ENCODE peak calls at places on chromosomes 12 and 14, in nine cellular contexts. M is germinal center; J is activated CD4-positive, alpha-beta T cell treated with anti-CD3 and anti-CD28 coated beads, Interleukin-2, amount 10 ng/mL, durations not matched to agents 7 days and 5 days; T is HEK293T; K is amygdala; B is activated T-cell treated with anti-CD3 and anti-CD28 coated beads for 1 hour; W is T-cell; A is activated CD8-positive, alpha-beta memory T cell treated with anti-CD3 and anti-CD28 coated beads for 48 hours; P is cardiac muscle cell. U is an unnamed sample.

GRCh38 chr14:73903028-73903427 is 16.4 kb downstream of the ZNF410 start:
- DNase-seq in M (no peak), J (no peak), T (no peak), K (no peak), B (no peak), W (no peak), A (no peak), P (no peak), U (no peak)

GRCh38 chr12:113403435-113404415 is at the start of gene SDS:
- DNase-seq in M (no peak), J (no peak), T (no peak), K (peak), B (no peak), W (no peak), A (no peak), P (no peak), U (no peak)

GRCh38 chr12:122834921-122835692 is at the start of gene HIP1R:
- DNase-seq in M (peak), J (peak), T (peak), K (peak), B (peak), W (peak), A (peak), P (peak), U (no peak)

GRCh38 chr12:40254455-40255085 is 29.8 kb downstream of the LRRK2 start:
- DNase-seq in M (no peak), J (no peak), T (no peak), K (no peak), B (no peak), W (no peak), A (no peak), P (no peak), U (no peak)

GRCh38 chr12:80472912-80473500 is 29.0 kb downstream of the PTPRQ start:
- DNase-seq in M (peak), J (no peak), T (peak), K (no peak), B (no peak), W (no peak), A (no peak), P (peak), U (peak)

GRCh38 chr12:95882080-95882479 is 23.3 kb downstream of the SNRPF start:
- DNase-seq in M (no peak), J (no peak), T (no peak), K (no peak), B (no peak), W (no peak), A (no peak), P (no peak), U (no peak)

GRCh38 chr14:78007160-78007559 is 163.0 kb upstream of the NRXN3 start:
- DNase-seq in M (no peak), J (no peak), T (no peak), K (no peak), B (no peak), W (no peak), A (no peak), P (no peak), U (no peak)

GRCh38 chr12:47504775-47505446 is 200.9 kb downstream of the RPAP3 start:
- DNase-seq in M (no peak), J (no peak), T (no peak), K (no peak), B (no peak), W (no peak), A (no peak), P (no peak), U (peak)

GRCh38 chr12:110649341-110649847 is 35.5 kb downstream of the TCTN1 start:
- DNase-seq in M (no peak), J (no peak), T (no peak), K (no peak), B (no peak), W (no peak), A (no peak), P (no peak), U (no peak)

GRCh38 chr12:84920331-84920730 is 7.7 kb upstream of the SLC6A15 start:
- DNase-seq in M (no peak), J (no peak), T (no peak), K (no peak), B (no peak), W (no peak), A (no peak), P (no peak), U (no peak)

GRCh38 chr14:91511014-91511466 is 930 bp upstream of the PPP4R3A start:
- DNase-seq in M (no peak), J (no peak), T (no peak), K (no peak), B (no peak), W (no peak), A (no peak), P (no peak), U (no peak)

GRCh38 chr12:96197503-96198272 is 3.5 kb downstream of the ELK3 start:
- DNase-seq in M (no peak), J (no peak), T (no peak), K (no peak), B (no peak), W (no peak), A (no peak), P (no peak), U (no peak)

GRCh38 chr12:32098112-32098511 is 8.5 kb upstream of the BICD1 start:
- DNase-seq in M (no peak), J (no peak), T (no peak), K (no peak), B (no peak), W (no peak), A (no peak), P (no peak), U (peak)

GRCh38 chr12:7035464-7035863 is 17.2 kb upstream of the LPCAT3 start:
- DNase-seq in M (no peak), J (no peak), T (no peak), K (no peak), B (no peak), W (no peak), A (no peak), P (no peak), U (no peak)

GRCh38 chr12:103503546-103504480 is 8.0 kb upstream of the C12orf42 start:
- DNase-seq in M (peak), J (peak), T (peak), K (no peak), B (peak), W (peak), A (no peak), P (peak), U (peak)

GRCh38 chr14:42884100-42884499 is 1277.4 kb downstream of the LRFN5 start:
- DNase-seq in M (no peak), J (no peak), T (no peak), K (no peak), B (no peak), W (no peak), A (no peak), P (no peak), U (no peak)

GRCh38 chr14:98498019-98498885 is 773.7 kb downstream of the BCL11B start:
- DNase-seq in M (no peak), J (no peak), T (no peak), K (no peak), B (no peak), W (no peak), A (no peak), P (no peak), U (no peak)

GRCh38 chr14:44961151-44961729 is 507 bp downstream of the KLHL28 start:
- DNase-seq in M (peak), J (peak), T (peak), K (peak), B (peak), W (peak), A (peak), P (peak), U (peak)

GRCh38 chr14:99910337-99911268 is 117.4 kb downstream of the EML1 start:
- DNase-seq in M (no peak), J (no peak), T (no peak), K (no peak), B (no peak), W (no peak), A (no peak), P (no peak), U (no peak)

GRCh38 chr14:28254768-28255167 is 511.8 kb upstream of the FOXG1 start:
- DNase-seq in M (no peak), J (no peak), T (no peak), K (no peak), B (no peak), W (no peak), A (no peak), P (no peak), U (no peak)

GRCh38 chr14:55142466-55142865 is 13.4 kb downstream of the LGALS3 start:
- DNase-seq in M (no peak), J (no peak), T (no peak), K (no peak), B (no peak), W (no peak), A (no peak), P (no peak), U (no peak)

GRCh38 chr14:73753043-73753886 is 39.1 kb upstream of the PNMA1 start:
- DNase-seq in M (no peak), J (no peak), T (no peak), K (no peak), B (no peak), W (peak), A (no peak), P (peak), U (no peak)

GRCh38 chr12:104578453-104578852 is 121.7 kb downstream of the CHST11 start:
- DNase-seq in M (no peak), J (no peak), T (no peak), K (no peak), B (no peak), W (no peak), A (no peak), P (no peak), U (no peak)

GRCh38 chr12:40622246-40622838 is 69.9 kb upstream of the CNTN1 start:
- DNase-seq in M (peak), J (peak), T (peak), K (peak), B (no peak), W (no peak), A (no peak), P (peak), U (peak)

GRCh38 chr14:78227466-78228077 is 57.4 kb downstream of the NRXN3 start:
- DNase-seq in M (no peak), J (no peak), T (no peak), K (no peak), B (no peak), W (no peak), A (no peak), P (no peak), U (peak)

GRCh38 chr12:114220311-114220710 is 185.6 kb downstream of the TBX5 start:
- DNase-seq in M (no peak), J (no peak), T (no peak), K (no peak), B (no peak), W (no peak), A (no peak), P (no peak), U (no peak)

GRCh38 chr12:30836656-30837445 is 82.1 kb upstream of the CAPRIN2 start:
- DNase-seq in M (no peak), J (no peak), T (no peak), K (no peak), B (no peak), W (no peak), A (no peak), P (no peak), U (no peak)

GRCh38 chr12:51253276-51253675 is 14.7 kb downstream of the DAZAP2 start:
- DNase-seq in M (no peak), J (no peak), T (no peak), K (no peak), B (no peak), W (no peak), A (no peak), P (no peak), U (no peak)

GRCh38 chr12:23771230-23771949 is 178.1 kb downstream of the SOX5 start:
- DNase-seq in M (no peak), J (no peak), T (no peak), K (peak), B (no peak), W (no peak), A (no peak), P (no peak), U (no peak)

GRCh38 chr12:28563286-28563685 is 373.0 kb downstream of the CCDC91 start:
- DNase-seq in M (no peak), J (no peak), T (no peak), K (no peak), B (no peak), W (no peak), A (no peak), P (no peak), U (no peak)

GRCh38 chr12:109621271-109621671 is 47.7 kb downstream of the MVK start:
- DNase-seq in M (no peak), J (no peak), T (no peak), K (no peak), B (no peak), W (no peak), A (no peak), P (no peak), U (no peak)

GRCh38 chr12:121784460-121784859 is 9.0 kb downstream of the RHOF start:
- DNase-seq in M (no peak), J (no peak), T (no peak), K (no peak), B (no peak), W (no peak), A (no peak), P (no peak), U (no peak)

GRCh38 chr14:76715927-76716200 is 45.4 kb upstream of the VASH1 start:
- DNase-seq in M (no peak), J (no peak), T (no peak), K (no peak), B (no peak), W (no peak), A (no peak), P (no peak), U (no peak)

GRCh38 chr12:109710279-109710746 is 3.3 kb upstream of the FAM222A start:
- DNase-seq in M (no peak), J (no peak), T (no peak), K (no peak), B (no peak), W (no peak), A (no peak), P (no peak), U (no peak)

GRCh38 chr12:54689034-54689372 is 40.8 kb upstream of the DCD start:
- DNase-seq in M (no peak), J (no peak), T (no peak), K (no peak), B (no peak), W (no peak), A (no peak), P (no peak), U (no peak)

GRCh38 chr14:98826618-98827017 is 445.4 kb downstream of the BCL11B start:
- DNase-seq in M (no peak), J (no peak), T (no peak), K (no peak), B (no peak), W (peak), A (no peak), P (no peak), U (no peak)

GRCh38 chr14:84760506-84760905 is 769.4 kb upstream of the FLRT2 start:
- DNase-seq in M (no peak), J (no peak), T (no peak), K (no peak), B (no peak), W (no peak), A (no peak), P (no peak), U (no peak)

GRCh38 chr12:123384318-123384993 is 524 bp downstream of the KMT5A start:
- DNase-seq in M (peak), J (peak), T (no peak), K (no peak), B (no peak), W (no peak), A (no peak), P (peak), U (peak)

GRCh38 chr14:102248121-102248520 is 56.8 kb downstream of the MOK start:
- DNase-seq in M (no peak), J (no peak), T (no peak), K (no peak), B (no peak), W (no peak), A (no peak), P (peak), U (no peak)

GRCh38 chr14:99574099-99574880 is 29.7 kb downstream of the CCDC85C start:
- DNase-seq in M (no peak), J (no peak), T (peak), K (no peak), B (no peak), W (no peak), A (no peak), P (peak), U (no peak)